ENCODE peak calls at places on chromosomes 1 and 21, in nine cellular contexts. I is Peyer's patch, J is fibroblast of lung, B is fibroblast of the aortic adventitia, U is brain microvascular endothelial cell, K is transverse colon, M is hepatocyte, E is endothelial cell of umbilical vein, O is RWPE2. D is an unnamed sample.

GRCh38 chr1:100469578-100469977 is 68.4 kb upstream of the GPR88 start:
- DNase-seq in I (no peak), J (no peak), B (no peak), U (no peak), K (no peak), M (no peak), E (no peak), O (no peak), D (no peak)

GRCh38 chr1:168939131-168939946 is 167.2 kb upstream of the ATP1B1 start:
- DNase-seq in I (no peak), J (no peak), B (no peak), U (no peak), K (no peak), M (peak), E (peak), O (no peak), D (no peak)

GRCh38 chr1:240970253-240970652 is 358.3 kb upstream of the GREM2 start:
- DNase-seq in I (no peak), J (no peak), B (no peak), U (no peak), K (no peak), M (no peak), E (no peak), O (no peak), D (no peak)

GRCh38 chr1:172254521-172255222 is 165.8 kb upstream of the C1orf105 start:
- DNase-seq in I (no peak), J (peak), B (peak), U (peak), K (no peak), M (no peak), E (peak), O (no peak), D (peak)

GRCh38 chr1:162421258-162422194 is 9.6 kb upstream of the SH2D1B start:
- DNase-seq in I (no peak), J (no peak), B (no peak), U (no peak), K (no peak), M (no peak), E (peak), O (no peak), D (no peak)

GRCh38 chr1:43554444-43554992 is 23.8 kb downstream of the PTPRF start:
- DNase-seq in I (no peak), J (peak), B (peak), U (peak), K (no peak), M (no peak), E (no peak), O (no peak), D (peak)

GRCh38 chr1:175649416-175649815 is 94.0 kb downstream of the TNR start:
- DNase-seq in I (no peak), J (no peak), B (no peak), U (no peak), K (no peak), M (no peak), E (no peak), O (no peak), D (no peak)

GRCh38 chr1:1968767-1969504 is 34.6 kb downstream of the CFAP74 start:
- DNase-seq in I (no peak), J (no peak), B (no peak), U (no peak), K (no peak), M (no peak), E (no peak), O (peak), D (no peak)

GRCh38 chr1:165543651-165544452 is at the start of gene LRRC52:
- DNase-seq in I (no peak), J (no peak), B (no peak), U (no peak), K (no peak), M (peak), E (no peak), O (no peak), D (no peak)

GRCh38 chr1:16178596-16179497 is 23.0 kb upstream of the EPHA2 start:
- DNase-seq in I (no peak), J (peak), B (no peak), U (no peak), K (no peak), M (peak), E (no peak), O (no peak), D (no peak)

GRCh38 chr1:17596651-17597509 is 57.4 kb downstream of the ARHGEF10L start:
- DNase-seq in I (peak), J (no peak), B (no peak), U (no peak), K (peak), M (peak), E (no peak), O (no peak), D (no peak)
- H3K4me3 ChIP-seq in I (peak), J (no peak), B (no peak), U (no peak), K (peak), M (no peak), E (no peak), O (no peak), D (no peak)

GRCh38 chr1:152924191-152924590 is 15.8 kb downstream of the IVL start:
- DNase-seq in I (no peak), J (no peak), B (no peak), U (no peak), K (no peak), M (no peak), E (no peak), O (no peak), D (no peak)

GRCh38 chr1:152928671-152929070 is 18.3 kb upstream of the SPRR5 start:
- DNase-seq in I (no peak), J (no peak), B (no peak), U (no peak), K (no peak), M (no peak), E (no peak), O (no peak), D (no peak)

GRCh38 chr1:152926091-152926490 is 17.7 kb downstream of the IVL start:
- DNase-seq in I (no peak), J (peak), B (peak), U (no peak), K (no peak), M (no peak), E (no peak), O (no peak), D (peak)
- TF ChIP-seq CTCF in I (peak), J (peak), B (peak), U (peak), K (peak), M (no peak), E (no peak), O (peak), D (no peak)

GRCh38 chr1:27523666-27524020 is 33.7 kb upstream of the WASF2 start:
- DNase-seq in I (no peak), J (no peak), B (no peak), U (no peak), K (no peak), M (peak), E (no peak), O (no peak), D (no peak)

GRCh38 chr1:27520651-27521050 is 30.7 kb upstream of the WASF2 start:
- DNase-seq in I (peak), J (no peak), B (no peak), U (no peak), K (no peak), M (no peak), E (no peak), O (no peak), D (no peak)

GRCh38 chr1:27521336-27522147 is 31.6 kb upstream of the WASF2 start:
- DNase-seq in I (no peak), J (no peak), B (no peak), U (no peak), K (no peak), M (no peak), E (peak), O (no peak), D (no peak)

GRCh38 chr1:27522148-27522859 is 32.3 kb upstream of the WASF2 start:
- DNase-seq in I (no peak), J (peak), B (no peak), U (no peak), K (no peak), M (no peak), E (peak), O (peak), D (no peak)

GRCh38 chr1:27522860-27523665 is 33.1 kb upstream of the WASF2 start:
- DNase-seq in I (no peak), J (no peak), B (peak), U (no peak), K (no peak), M (peak), E (peak), O (no peak), D (peak)
- H3K4me3 ChIP-seq in I (no peak), J (no peak), B (peak), U (no peak), K (peak), M (no peak), E (no peak), O (no peak), D (no peak)

GRCh38 chr1:84506002-84506728 is at the start of the genes GNG5 and SPATA1:
- DNase-seq in I (peak), J (peak), B (peak), U (peak), K (peak), M (peak), E (peak), O (peak), D (peak)
- TF ChIP-seq CTCF in I (no peak), J (no peak), B (no peak), U (no peak), K (no peak), M (no peak), E (no peak), O (no peak), D (no peak)

DNA sequence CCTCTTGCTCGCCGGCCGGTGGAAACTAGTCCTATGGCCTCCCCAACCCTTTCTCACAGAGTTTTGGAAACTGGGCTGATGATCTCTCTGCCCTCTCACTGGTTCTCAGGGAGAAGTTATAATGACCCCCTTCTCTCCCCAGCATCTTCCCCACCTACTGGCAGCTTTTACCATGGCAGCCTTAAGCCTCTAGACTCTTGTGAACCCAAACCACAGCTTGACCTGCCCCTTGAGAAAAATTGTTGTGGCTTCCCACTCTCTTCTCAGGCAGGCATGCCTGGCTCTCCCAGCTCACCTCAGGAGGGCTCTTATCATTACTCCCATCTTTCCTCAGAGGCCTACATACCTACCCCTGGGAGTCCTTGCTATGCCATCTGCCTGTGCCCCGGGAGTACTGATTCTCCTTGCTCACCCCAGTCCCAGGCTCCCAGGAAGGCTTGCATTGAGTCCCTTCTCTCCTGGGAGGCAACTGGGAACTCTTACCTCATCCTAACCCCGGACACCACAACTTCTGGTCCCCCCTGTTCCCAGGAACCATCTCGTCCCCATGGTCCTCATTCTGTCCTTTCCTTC is 1.6 kb downstream of the NSUN4 start:
- DNase-seq in I (no peak), J (peak), B (peak), U (peak), K (no peak), M (peak), E (no peak), O (no peak), D (peak)
- H3K4me3 ChIP-seq in I (no peak), J (no peak), B (no peak), U (no peak), K (no peak), M (no peak), E (no peak), O (no peak), D (no peak)

DNA sequence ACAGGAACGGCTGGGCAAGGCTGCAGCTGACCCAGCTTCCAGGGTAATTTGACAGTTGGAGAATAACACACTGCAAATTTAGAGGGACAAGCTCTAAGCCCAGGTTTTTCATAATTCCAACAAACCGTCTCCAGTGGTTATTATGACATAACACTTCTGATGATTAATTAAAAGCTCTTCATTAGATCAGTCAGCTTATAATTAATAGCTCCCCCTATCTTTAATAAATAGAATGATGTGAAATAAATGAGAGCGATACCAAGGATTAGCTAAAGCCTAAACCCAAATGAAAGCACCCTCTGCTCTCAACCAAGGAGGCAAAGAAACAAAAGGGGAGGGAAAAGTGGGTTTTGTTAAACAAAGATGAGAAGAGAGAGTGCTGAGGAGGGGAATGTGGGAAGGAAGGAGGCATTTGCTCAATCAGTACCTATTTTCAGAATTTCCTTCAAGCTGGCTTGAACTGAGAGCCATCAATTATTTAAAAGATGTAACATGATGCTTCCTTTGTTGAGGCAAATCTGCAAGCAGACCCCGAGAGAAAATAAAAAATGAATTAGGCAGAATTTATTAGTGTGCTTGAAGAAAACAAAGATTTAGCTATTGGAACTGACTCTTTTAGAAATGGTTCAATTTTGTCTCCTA is 221.8 kb upstream of the ESRRG start:
- DNase-seq in I (no peak), J (no peak), B (no peak), U (no peak), K (no peak), M (no peak), E (no peak), O (no peak), D (no peak)
- TF ChIP-seq CTCF in I (no peak), J (no peak), B (no peak), U (no peak), K (no peak), M (no peak), E (no peak), O (no peak), D (no peak)

GRCh38 chr21:31555741-31556191 is 103.7 kb upstream of the SOD1 start:
- DNase-seq in I (no peak), J (no peak), B (no peak), U (no peak), K (no peak), M (no peak), E (no peak), O (no peak), D (no peak)
- H3K4me3 ChIP-seq in I (no peak), J (no peak), B (no peak), U (no peak), K (no peak), M (no peak), E (no peak), O (no peak), D (no peak)

DNA sequence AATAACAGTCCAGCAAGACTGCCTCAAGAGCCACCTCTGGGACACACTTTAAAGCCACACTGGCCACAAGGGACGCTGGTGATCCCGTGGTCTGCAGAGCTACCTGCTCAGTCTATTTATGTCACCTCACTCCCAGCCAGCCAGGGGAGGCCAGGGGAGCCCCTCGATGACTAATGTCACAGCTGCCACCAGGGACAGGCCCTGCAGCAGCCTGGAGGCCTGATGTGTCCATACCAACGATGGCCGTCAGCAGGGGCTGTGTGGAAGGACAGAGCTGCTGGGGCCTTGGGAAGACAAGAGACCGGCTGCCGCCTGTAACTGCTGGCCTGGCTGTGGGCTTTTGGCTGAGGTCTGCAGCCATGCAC is 71.0 kb downstream of the SIK1 start:
- DNase-seq in I (no peak), J (no peak), B (no peak), U (no peak), K (no peak), M (peak), E (no peak), O (no peak), D (no peak)
- TF ChIP-seq CTCF in I (no peak), J (no peak), B (no peak), U (no peak), K (no peak), M (no peak), E (no peak), O (no peak), D (no peak)

DNA sequence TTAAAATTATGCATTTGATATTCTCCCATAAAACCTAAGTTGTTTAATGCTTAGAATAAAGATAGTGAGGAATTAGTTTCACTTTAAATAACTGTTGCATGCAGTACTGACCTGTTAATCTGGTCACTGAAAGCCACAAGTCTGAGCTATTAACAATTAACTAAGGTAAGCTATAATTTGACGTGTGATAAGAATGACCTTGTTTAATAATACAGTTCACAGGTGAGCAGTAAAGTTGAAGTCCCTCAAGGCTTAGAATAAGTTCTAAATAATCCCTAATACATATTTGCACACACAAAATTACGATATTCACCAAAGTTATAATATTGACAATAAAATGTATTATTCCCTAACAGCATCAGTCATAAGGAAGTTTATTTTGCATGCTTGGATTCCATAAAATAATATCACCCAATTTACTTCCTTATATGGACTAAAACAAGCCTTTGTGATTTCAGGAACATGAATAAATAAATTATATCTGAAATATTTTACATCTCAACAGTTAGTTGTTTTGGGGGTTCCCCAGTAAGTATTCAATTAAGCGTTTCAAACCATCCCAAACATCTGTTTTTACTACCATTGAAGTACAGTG is 70.6 kb upstream of the CHRM3 start:
- DNase-seq in I (no peak), J (no peak), B (no peak), U (no peak), K (no peak), M (no peak), E (no peak), O (no peak), D (no peak)
- H3K4me3 ChIP-seq in I (peak), J (no peak), B (no peak), U (no peak), K (no peak), M (no peak), E (no peak), O (no peak), D (no peak)